ENCODE peak calls at places on chromosomes 12 and 14, in five cellular contexts. D, J, R, C and U are unnamed samples.

GRCh38 chr14:67444395-67444794 is 32.4 kb upstream of the PLEK2 start:
- DNase-seq in J (peak), R (no peak), C (no peak), D (no peak), U (no peak)

GRCh38 chr12:131684015-131684725 is 26.7 kb upstream of the SFSWAP start:
- DNase-seq in C (no peak), R (no peak), D (no peak), J (no peak), U (no peak)

GRCh38 chr14:61319086-61319485 is 2.3 kb upstream of the PRKCH start:
- DNase-seq in D (no peak), C (no peak), R (no peak), J (no peak), U (no peak)

GRCh38 chr14:22614240-22614799 is 16.2 kb downstream of the ABHD4 start:
- DNase-seq in C (no peak), R (no peak), J (peak), D (peak), U (peak)

GRCh38 chr14:30813182-30813581 is 61.2 kb upstream of the COCH start:
- DNase-seq in D (no peak), R (no peak), C (no peak), J (no peak), U (no peak)

GRCh38 chr12:69550951-69551350 is 34.3 kb upstream of the CCT2 start:
- DNase-seq in R (no peak), J (no peak), D (no peak), C (no peak), U (no peak)

GRCh38 chr14:20379743-20380142 is 33.6 kb downstream of the TEP1 start:
- DNase-seq in C (no peak), J (no peak), D (no peak), R (no peak), U (no peak)

GRCh38 chr12:48021485-48022179 is 17.4 kb upstream of the COL2A1 start:
- DNase-seq in D (no peak), J (no peak), C (no peak), R (no peak), U (no peak)

GRCh38 chr12:14540801-14541462 is 26.8 kb downstream of the PLBD1 start:
- DNase-seq in J (peak), C (no peak), R (no peak), D (no peak), U (no peak)

GRCh38 chr14:86237733-86238132 is 707.8 kb downstream of the FLRT2 start:
- DNase-seq in R (no peak), D (no peak), C (no peak), J (no peak), U (no peak)

GRCh38 chr12:27899151-27899661 is 73.3 kb downstream of the PTHLH start:
- DNase-seq in R (no peak), J (peak), C (no peak), D (no peak), U (no peak)

GRCh38 chr14:35046048-35046750 is at the start of gene FAM177A1:
- DNase-seq in J (peak), C (peak), D (peak), R (peak), U (peak)